ENCODE peak calls at places on chromosomes 6 and 20, in nine cellular contexts. M, V, N, L, H, Y, C, X and D are unnamed samples.

GRCh38 chr6:154537486-154537885 is 27.0 kb upstream of the CNKSR3 start:
- DNase-seq in M (no peak), V (no peak), N (no peak), L (no peak), H (no peak), Y (peak; percentile 33), C (no peak), X (no peak), D (no peak)

GRCh38 chr6:137830562-137830961 is 36.5 kb upstream of the TNFAIP3 start:
- DNase-seq in M (peak; percentile 47), V (no peak), N (no peak), L (no peak), H (no peak), Y (no peak), C (no peak), X (no peak), D (no peak)

GRCh38 chr6:126919947-126920346 is 198.5 kb upstream of the RSPO3 start:
- DNase-seq in M (no peak), V (no peak), N (peak; percentile 99), L (no peak), H (peak; percentile 62), Y (no peak), C (no peak), X (no peak), D (no peak)

GRCh38 chr6:32825966-32826365 is 9.2 kb upstream of the HLA-DOB start:
- DNase-seq in M (peak; percentile 29), V (no peak), N (peak; percentile 55), L (no peak), H (peak; percentile 24), Y (no peak), C (no peak), X (no peak), D (no peak)

GRCh38 chr6:19802656-19803055 is 34.5 kb upstream of the ID4 start:
- DNase-seq in M (no peak), V (no peak), N (no peak), L (no peak), H (no peak), Y (no peak), C (no peak), X (no peak), D (no peak)

GRCh38 chr6:119821380-119821779 is 471.8 kb upstream of the MAN1A1 start:
- DNase-seq in M (no peak), V (no peak), N (no peak), L (no peak), H (no peak), Y (no peak), C (no peak), X (no peak), D (no peak)

GRCh38 chr6:166848979-166849756 is 107.2 kb downstream of the RNASET2 start:
- DNase-seq in M (no peak), V (no peak), N (no peak), L (no peak), H (no peak), Y (no peak), C (no peak), X (no peak), D (no peak)

GRCh38 chr20:24984963-24985640 is 7.4 kb downstream of the APMAP start:
- DNase-seq in M (peak; percentile 42), V (peak; percentile 48), N (no peak), L (no peak), H (no peak), Y (peak; percentile 35), C (peak; percentile 48), X (no peak), D (no peak)

GRCh38 chr20:41428285-41428684 is 61.7 kb upstream of the EMILIN3 start:
- DNase-seq in M (peak; percentile 25), V (no peak), N (peak; percentile 86), L (no peak), H (peak; percentile 53), Y (no peak), C (no peak), X (no peak), D (no peak)

GRCh38 chr6:25832670-25833069 is 818 bp upstream of the SLC17A1 start:
- DNase-seq in M (no peak), V (no peak), N (no peak), L (no peak), H (no peak), Y (no peak), C (no peak), X (no peak), D (no peak)

GRCh38 chr20:58650181-58650775 is 805 bp upstream of the STX16 start:
- DNase-seq in M (no peak), V (peak; percentile 91), N (no peak), L (no peak), H (no peak), Y (no peak), C (peak; percentile 24), X (no peak), D (no peak)
- TF ChIP-seq POLR2A in M (no peak), V (no peak), N (no peak), L (no peak), H (no peak), Y (no peak), C (no peak), X (no peak), D (no peak)

GRCh38 chr20:8805737-8806442 is 263.0 kb upstream of the PLCB4 start:
- DNase-seq in M (no peak), V (no peak), N (no peak), L (no peak), H (no peak), Y (no peak), C (no peak), X (no peak), D (no peak)
- H3K4me3 ChIP-seq in M (no peak overlapping the region), V (no peak overlapping the region), N (no peak overlapping the region), L (no peak overlapping the region), H (no peak overlapping the region), Y (no peak overlapping the region), C (no peak overlapping the region), X (no peak overlapping the region), D (no peak overlapping the region)

DNA sequence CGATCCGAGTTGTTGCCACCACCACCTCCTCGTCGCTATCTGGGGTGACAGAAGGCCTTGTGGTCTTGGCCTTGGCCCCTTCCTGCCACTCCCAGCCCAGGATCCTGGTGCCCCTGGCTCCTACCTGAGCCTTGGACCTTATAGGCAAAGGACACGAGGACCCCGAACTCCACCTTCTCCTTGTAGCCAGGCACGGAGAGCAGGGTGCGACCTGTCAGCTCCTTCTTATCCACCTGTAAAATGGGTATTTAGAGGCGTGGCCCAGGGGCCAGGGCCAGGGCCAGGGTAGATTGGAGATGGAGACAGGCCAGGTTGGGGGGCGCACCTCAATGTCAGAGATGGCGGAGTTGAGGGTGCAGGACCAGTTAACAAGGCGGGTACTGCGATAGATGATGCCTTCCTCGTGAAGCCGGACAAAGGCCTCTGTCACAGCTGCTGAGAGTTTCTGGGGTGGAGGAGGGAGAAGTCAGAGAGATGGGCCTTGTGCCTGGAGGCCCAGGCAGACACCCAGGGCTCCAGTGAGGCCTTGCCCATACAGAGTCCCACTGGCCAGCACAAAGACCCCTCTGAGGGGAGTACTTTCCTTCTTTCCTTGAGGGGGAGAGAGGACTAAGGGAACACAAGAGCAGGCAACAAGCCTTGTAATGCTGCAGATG is 7.3 kb upstream of the VWA7 start:
- DNase-seq in M (no peak), V (no peak), N (no peak), L (no peak), H (no peak), Y (no peak), C (no peak), X (no peak), D (no peak)
- TF ChIP-seq POLR2A in M (no peak), V (no peak), N (no peak), L (no peak), H (no peak), Y (no peak), C (no peak), X (no peak), D (no peak)

GRCh38 chr6:53330137-53330536 is 18.6 kb downstream of the ELOVL5 start:
- DNase-seq in M (no peak), V (no peak), N (no peak), L (no peak), H (no peak), Y (no peak), C (no peak), X (no peak), D (no peak)

GRCh38 chr6:53331678-53332077 is 17.1 kb downstream of the ELOVL5 start:
- DNase-seq in M (no peak), V (no peak), N (no peak), L (no peak), H (no peak), Y (no peak), C (no peak), X (no peak), D (no peak)

GRCh38 chr6:53335224-53335994 is 13.3 kb downstream of the ELOVL5 start:
- DNase-seq in M (no peak), V (peak; percentile 87), N (no peak), L (no peak), H (no peak), Y (peak; percentile 70), C (peak; percentile 54), X (peak; percentile 39), D (no peak)

GRCh38 chr6:53336070-53336469 is 12.7 kb downstream of the ELOVL5 start:
- DNase-seq in M (no peak), V (no peak), N (no peak), L (no peak), H (no peak), Y (no peak), C (peak; percentile 28), X (no peak), D (no peak)

GRCh38 chr6:53333439-53334408 is 15.0 kb downstream of the ELOVL5 start:
- DNase-seq in M (no peak), V (no peak), N (no peak), L (no peak), H (no peak), Y (no peak), C (no peak), X (no peak), D (no peak)
- H3K4me3 ChIP-seq in M (no peak overlapping the region), V (no peak overlapping the region), N (no peak overlapping the region), L (no peak overlapping the region), H (no peak overlapping the region), Y (no peak overlapping the region), C (no peak overlapping the region), X (no peak overlapping the region), D (no peak overlapping the region)

GRCh38 chr6:73525546-73526330 is 4.9 kb upstream of the EEF1A1 start:
- DNase-seq in M (no peak), V (no peak), N (peak; percentile 74), L (no peak), H (no peak), Y (no peak), C (no peak), X (no peak), D (no peak)

GRCh38 chr6:73520688-73521350 is at the start of gene EEF1A1:
- DNase-seq in M (peak; percentile 100), V (peak; percentile 100), N (peak; percentile 100), L (peak; percentile 100), H (peak; percentile 98), Y (peak; percentile 100), C (peak; percentile 100), X (peak; percentile 99), D (peak; percentile 99)

GRCh38 chr6:73519943-73520687 is 717 bp downstream of the EEF1A1 start:
- DNase-seq in M (peak; percentile 78), V (peak; percentile 96), N (peak; percentile 78), L (peak; percentile 69), H (peak; percentile 72), Y (peak; percentile 78), C (peak; percentile 85), X (no peak), D (peak; percentile 68)

GRCh38 chr6:73521351-73522254 is 771 bp upstream of the EEF1A1 start:
- DNase-seq in M (peak; percentile 77), V (peak; percentile 96), N (peak; percentile 91), L (no peak), H (peak; percentile 53), Y (no peak), C (peak; percentile 66), X (peak; percentile 76), D (peak; percentile 76)

GRCh38 chr6:73523434-73524123 is 2.7 kb upstream of the EEF1A1 start:
- DNase-seq in M (peak; percentile 91), V (peak; percentile 96), N (peak; percentile 16), L (peak; percentile 61), H (peak; percentile 84), Y (peak; percentile 82), C (peak; percentile 79), X (peak; percentile 40), D (peak; percentile 49)
- TF ChIP-seq POLR2A in M (peak; percentile 51), V (peak; percentile 66), N (no peak), L (no peak), H (peak; percentile 56), Y (peak; percentile 89), C (peak; percentile 62), X (peak; percentile 78), D (no peak)